ENCODE peak calls at places on chromosomes 6 and 20, in five cellular contexts. E, H, Z, U and O are unnamed samples. For H3K4me1, the result is how much of the 10 kb centered on the place peaks cover.

GRCh38 chr6:122778961-122779671 is 400 bp upstream of the FABP7 start:
- DNase-seq in E (no peak), H (no peak), Z (no peak), U (peak), O (no peak)

GRCh38 chr6:8556370-8557018 is 121.1 kb upstream of the SLC35B3 start:
- DNase-seq in E (no peak), H (no peak), Z (no peak), U (no peak), O (no peak)

GRCh38 chr6:5004373-5005037 is 668 bp upstream of the RPP40 start:
- DNase-seq in E (no peak), H (no peak), Z (no peak), U (no peak), O (no peak)

GRCh38 chr6:55293116-55293515 is 34.2 kb upstream of the GFRAL start:
- DNase-seq in E (no peak), H (no peak), Z (no peak), U (peak), O (no peak)

GRCh38 chr6:136069119-136069518 is 181.0 kb downstream of the MTFR2 start:
- DNase-seq in E (no peak), H (no peak), Z (no peak), U (peak), O (no peak)

GRCh38 chr6:31727034-31727716 is 1.9 kb downstream of the DDAH2 start:
- DNase-seq in E (no peak), H (peak), Z (no peak), U (no peak), O (no peak)

GRCh38 chr20:38903335-38903734 is 22.9 kb upstream of the FAM83D start:
- DNase-seq in E (no peak), H (no peak), Z (no peak), U (no peak), O (no peak)

GRCh38 chr20:49457444-49457843 is 25.0 kb downstream of the KCNB1 start:
- DNase-seq in E (no peak), H (no peak), Z (no peak), U (peak), O (no peak)

GRCh38 chr20:44019638-44020335 is 105.1 kb downstream of the TOX2 start:
- DNase-seq in E (no peak), H (no peak), Z (peak), U (peak), O (no peak)

GRCh38 chr20:53805895-53806384 is 212.3 kb upstream of the ZNF217 start:
- DNase-seq in E (no peak), H (no peak), Z (no peak), U (no peak), O (no peak)

GRCh38 chr6:117555882-117556498 is 46.3 kb downstream of the GOPC start:
- DNase-seq in E (peak), H (no peak), Z (peak), U (no peak), O (no peak)

DNA sequence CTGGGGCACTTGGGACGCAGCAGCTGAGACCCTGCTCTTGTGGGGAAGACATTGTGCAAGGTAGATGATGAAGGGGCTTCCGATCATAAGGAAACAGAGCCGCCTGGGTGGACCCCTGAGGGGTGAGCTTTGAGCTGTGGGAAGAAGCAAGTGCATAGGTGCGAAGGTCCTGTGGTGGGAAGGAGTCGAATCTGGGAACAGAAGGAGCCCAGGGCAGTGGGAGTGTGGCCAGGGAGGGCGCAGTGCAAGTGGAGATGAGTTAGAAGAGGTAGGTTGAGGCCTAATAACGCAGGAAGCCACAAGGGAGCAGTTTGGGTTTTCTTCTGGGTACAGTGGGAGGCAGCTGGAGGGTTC is 10.3 kb downstream of the RBM38 start:
- DNase-seq in E (no peak), H (peak), Z (no peak), U (no peak), O (no peak)
- H3K4me1 ChIP-seq in E (under half), H (half or more), Z (under half), U (under half), O (under half)

GRCh38 chr20:3085571-3086072 is 1.1 kb upstream of the AVP start:
- DNase-seq in E (no peak), H (no peak), Z (no peak), U (no peak), O (no peak)
- H3K4me3 ChIP-seq in E (no peak), H (no peak), Z (no peak), U (no peak), O (no peak)

DNA sequence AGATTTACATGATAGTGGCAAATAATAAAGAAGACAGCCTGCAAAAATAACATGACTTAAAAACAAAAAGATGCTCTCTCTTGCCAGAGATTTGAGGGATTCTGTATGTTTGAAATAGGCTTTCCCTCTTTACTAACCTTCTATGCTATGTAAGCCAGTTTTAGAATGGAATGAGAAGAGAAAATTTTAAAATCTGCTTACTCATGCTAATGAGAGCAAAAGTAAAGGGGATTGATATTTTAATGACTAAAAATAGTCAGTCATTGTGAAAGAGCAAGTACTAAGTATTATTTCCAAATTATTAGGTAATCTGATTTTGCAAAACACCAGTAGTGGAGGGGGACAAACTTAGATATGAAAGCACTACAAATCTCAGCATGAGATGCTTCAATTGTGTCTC is 563.3 kb upstream of the ADGRB3 start:
- DNase-seq in E (no peak), H (no peak), Z (no peak), U (no peak), O (no peak)
- H3K4me1 ChIP-seq in E (under half), H (under half), Z (under half), U (under half), O (under half)

GRCh38 chr6:111723412-111723970 is 117.8 kb upstream of the TRAF3IP2 start:
- DNase-seq in E (no peak), H (no peak), Z (no peak), U (no peak), O (no peak)

GRCh38 chr6:111725446-111726112 is 119.9 kb upstream of the TRAF3IP2 start:
- DNase-seq in E (no peak), H (no peak), Z (peak), U (no peak), O (no peak)

GRCh38 chr6:111724505-111724904 is 118.8 kb upstream of the TRAF3IP2 start:
- DNase-seq in E (no peak), H (no peak), Z (no peak), U (no peak), O (no peak)

GRCh38 chr6:111722220-111722731 is 116.6 kb upstream of the TRAF3IP2 start:
- DNase-seq in E (no peak), H (no peak), Z (no peak), U (peak), O (no peak)

DNA sequence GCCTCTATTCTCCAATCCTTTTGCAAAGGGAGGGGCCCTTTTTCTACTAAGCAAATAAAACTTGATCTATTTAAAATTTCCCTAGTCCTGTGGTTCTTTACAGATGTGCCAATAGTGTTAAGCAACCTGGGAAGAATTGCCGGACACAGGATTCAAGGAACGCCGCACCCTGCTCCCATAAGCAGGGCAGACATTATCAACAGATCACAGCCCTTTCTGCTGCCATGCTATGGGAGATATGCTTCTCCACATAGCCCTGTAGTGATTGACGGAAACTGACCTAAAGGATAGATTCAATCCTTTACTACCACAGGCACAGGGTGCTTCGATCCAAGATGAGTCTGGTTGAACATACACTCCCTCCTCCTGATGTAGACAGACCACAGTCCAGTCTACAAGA is 118.4 kb upstream of the TRAF3IP2 start:
- DNase-seq in E (no peak), H (no peak), Z (no peak), U (no peak), O (no peak)
- H3K4me3 ChIP-seq in E (no peak), H (no peak), Z (no peak), U (no peak), O (no peak)

GRCh38 chr6:139628220-139628619 is 253.8 kb upstream of the CITED2 start:
- DNase-seq in E (peak), H (no peak), Z (no peak), U (no peak), O (no peak)

GRCh38 chr6:139627091-139627490 is 252.6 kb upstream of the CITED2 start:
- DNase-seq in E (no peak), H (no peak), Z (no peak), U (peak), O (no peak)

GRCh38 chr6:139623382-139623781 is 248.9 kb upstream of the CITED2 start:
- DNase-seq in E (no peak), H (no peak), Z (no peak), U (no peak), O (no peak)

GRCh38 chr6:139625998-139626975 is 251.8 kb upstream of the CITED2 start:
- DNase-seq in E (peak), H (no peak), Z (peak), U (no peak), O (no peak)

GRCh38 chr6:139625081-139625939 is 250.9 kb upstream of the CITED2 start:
- DNase-seq in E (no peak), H (no peak), Z (no peak), U (no peak), O (no peak)
- H3K4me1 ChIP-seq in E (under half), H (under half), Z (under half), U (under half), O (under half)

GRCh38 chr6:107493158-107494057 is 3.5 kb downstream of the SOBP start:
- DNase-seq in E (no peak), H (no peak), Z (no peak), U (no peak), O (peak)
- H3K4me3 ChIP-seq in E (peak), H (no peak), Z (peak), U (no peak), O (peak)

DNA sequence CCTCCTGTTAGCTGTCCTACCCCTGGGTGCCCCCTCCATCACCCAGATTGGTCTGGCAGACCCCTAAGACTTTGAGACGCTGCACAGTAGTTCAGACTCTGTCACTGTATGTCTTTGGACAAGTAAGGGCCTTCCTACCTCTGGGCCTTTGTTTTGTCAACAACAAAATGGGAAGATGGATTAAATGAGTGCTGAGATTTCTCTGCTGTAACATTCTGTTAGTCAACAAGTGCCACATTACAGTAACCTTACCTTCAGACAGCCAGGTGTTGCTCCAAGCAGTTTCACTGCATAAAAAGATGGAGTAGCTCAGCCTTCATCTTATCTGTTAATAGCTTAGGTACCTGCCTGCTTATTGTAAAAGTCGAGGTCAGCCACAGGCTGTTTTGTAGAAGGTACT is 16.0 kb downstream of the CHMP4B start:
- DNase-seq in E (no peak), H (no peak), Z (no peak), U (no peak), O (no peak)
- H3K4me1 ChIP-seq in E (under half), H (half or more), Z (under half), U (under half), O (under half)